ENCODE peak calls at places on chromosome 17, in four cellular contexts. M is cardiac muscle cell, S is sigmoid colon, J is mesenchymal stem cell. K is an unnamed sample. For H3K4me1 and H3K9me3, the result is how much of the 10 kb centered on the place peaks cover.

GRCh38 chr17:68719431-68719830 is 118.3 kb upstream of the FAM20A start:
- DNase-seq in M (peak), S (no peak), J (no peak), K (no peak)

GRCh38 chr17:65000798-65001197 is 55.7 kb downstream of the GNA13 start:
- DNase-seq in M (no peak), S (no peak), J (no peak), K (no peak)

GRCh38 chr17:50191070-50192045 is 10.1 kb downstream of the COL1A1 start:
- DNase-seq in M (peak), S (no peak), J (peak), K (no peak)

GRCh38 chr17:45224671-45225050 is 3.0 kb downstream of the FMNL1 start:
- DNase-seq in M (no peak), S (no peak), J (no peak), K (no peak)

GRCh38 chr17:57929392-57929791 is 25.8 kb downstream of the CUEDC1 start:
- DNase-seq in M (no peak), S (no peak), J (no peak), K (no peak)

GRCh38 chr17:17570798-17571716 is 20.5 kb downstream of the PEMT start:
- DNase-seq in M (no peak), S (no peak), J (no peak), K (no peak)

GRCh38 chr17:49730078-49730786 is 22.5 kb upstream of the SLC35B1 start:
- DNase-seq in M (peak), S (peak), J (no peak), K (no peak)

GRCh38 chr17:43958953-43959352 is 5.2 kb upstream of the PYY start:
- DNase-seq in M (no peak), S (no peak), J (peak), K (no peak)

GRCh38 chr17:1347681-1348318 is 52.2 kb downstream of the YWHAE start:
- DNase-seq in M (no peak), S (peak), J (peak), K (peak)

GRCh38 chr17:37092701-37093100 is 143.9 kb downstream of the AATF start:
- DNase-seq in M (no peak), S (no peak), J (no peak), K (no peak)

GRCh38 chr17:4953461-4953961 is 2.6 kb downstream of the ENO3 start:
- DNase-seq in M (peak), S (no peak), J (no peak), K (no peak)

GRCh38 chr17:18323507-18324139 is 8.5 kb downstream of the SMCR8 start:
- DNase-seq in M (no peak), S (peak), J (no peak), K (no peak)

GRCh38 chr17:74619077-74619673 is 4.4 kb downstream of the CD300E start:
- DNase-seq in M (peak), S (no peak), J (no peak), K (no peak)

GRCh38 chr17:47205419-47205963 is 3.7 kb upstream of the MYL4 start:
- DNase-seq in M (peak), S (peak), J (peak), K (peak)

GRCh38 chr17:556431-556995 is 158.1 kb downstream of the VPS53 start:
- DNase-seq in M (peak), S (no peak), J (no peak), K (no peak)

GRCh38 chr17:19271751-19272357 is 34.7 kb downstream of the EPN2 start:
- DNase-seq in M (no peak), S (peak), J (no peak), K (no peak)

GRCh38 chr17:31388770-31389672 is 2.5 kb upstream of the RAB11FIP4 start:
- DNase-seq in M (peak), S (no peak), J (peak), K (no peak)

GRCh38 chr17:15397605-15398004 is 56.2 kb upstream of the TEKT3 start:
- DNase-seq in M (peak), S (no peak), J (no peak), K (no peak)

GRCh38 chr17:76868669-76869208 is 535 bp downstream of the MGAT5B start:
- DNase-seq in M (peak), S (no peak), J (no peak), K (no peak)
- H3K4me1 ChIP-seq in M (under half), S (under half), J (half or more), K (under half)

GRCh38 chr17:82944990-82945389 is 105.2 kb upstream of the ZNF750 start:
- DNase-seq in M (no peak), S (no peak), J (no peak), K (no peak)

GRCh38 chr17:82947051-82947991 is 107.5 kb upstream of the ZNF750 start:
- DNase-seq in M (no peak), S (peak), J (no peak), K (no peak)

GRCh38 chr17:82948081-82948511 is 108.3 kb upstream of the ZNF750 start:
- DNase-seq in M (no peak), S (peak), J (no peak), K (no peak)

GRCh38 chr17:82943751-82944150 is 103.9 kb upstream of the ZNF750 start:
- DNase-seq in M (no peak), S (peak), J (no peak), K (no peak)

DNA sequence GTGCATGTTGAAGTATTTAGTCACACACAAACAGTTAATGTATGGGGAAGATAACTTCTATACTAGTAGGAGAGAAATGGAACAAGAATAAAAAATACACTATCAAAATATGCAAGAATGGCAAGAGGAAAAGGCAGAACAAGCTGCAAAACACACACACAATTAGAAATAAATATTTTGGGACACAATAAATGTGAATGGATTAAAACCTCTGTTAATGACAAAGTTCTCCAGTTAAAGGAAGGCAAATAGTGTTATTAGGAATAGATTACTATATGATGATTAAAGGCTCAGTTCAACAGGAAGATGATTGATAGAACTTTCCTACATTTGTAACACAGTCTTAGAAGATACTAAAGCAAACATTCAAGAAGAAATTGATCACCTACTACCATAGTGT is 106.3 kb upstream of the ZNF750 start:
- DNase-seq in M (no peak), S (no peak), J (no peak), K (no peak)
- H3K9me3 ChIP-seq in M (under half), S (under half), J (half or more), K (under half)

GRCh38 chr17:28941251-28941650 is 10.1 kb downstream of the PHF12 start:
- DNase-seq in M (no peak), S (no peak), J (no peak), K (no peak)

GRCh38 chr17:28940675-28941074 is 10.6 kb downstream of the PHF12 start:
- DNase-seq in M (no peak), S (no peak), J (no peak), K (peak)

GRCh38 chr17:28942925-28943324 is 8.4 kb downstream of the PHF12 start:
- DNase-seq in M (no peak), S (no peak), J (no peak), K (no peak)

GRCh38 chr17:28938552-28938951 is 12.8 kb downstream of the PHF12 start:
- DNase-seq in M (no peak), S (no peak), J (no peak), K (no peak)

GRCh38 chr17:28940142-28940541 is 11.2 kb downstream of the PHF12 start:
- DNase-seq in M (no peak), S (no peak), J (no peak), K (no peak)
- H3K4me1 ChIP-seq in M (under half), S (half or more), J (under half), K (under half)

DNA sequence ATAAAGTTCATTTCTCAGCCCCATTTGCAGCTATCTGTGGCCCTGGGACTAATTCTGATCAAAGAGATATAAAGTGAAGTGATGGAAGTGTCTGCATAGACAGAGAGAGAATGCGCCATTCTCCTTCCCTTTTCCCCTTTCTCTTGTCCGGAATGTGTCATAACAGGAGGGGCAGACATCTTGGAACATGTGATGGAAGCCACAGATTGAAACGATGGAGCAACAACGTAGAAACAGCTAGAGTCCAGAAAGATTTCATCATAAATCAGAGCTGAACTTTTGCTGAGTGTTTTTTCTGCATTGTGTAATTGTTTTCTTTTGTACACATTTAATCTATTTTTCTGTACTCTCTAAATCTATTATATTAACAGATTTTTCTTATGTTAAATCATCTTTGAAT is 11.3 kb downstream of the ASGR1 start:
- DNase-seq in M (peak), S (no peak), J (no peak), K (no peak)
- H3K9me3 ChIP-seq in M (under half), S (under half), J (under half), K (under half)

GRCh38 chr17:77943971-77944370 is 14.5 kb upstream of the TNRC6C start:
- DNase-seq in M (no peak), S (no peak), J (no peak), K (no peak)
- H3K4me1 ChIP-seq in M (under half), S (under half), J (under half), K (under half)

GRCh38 chr17:80374039-80374731 is 40.8 kb upstream of the ENDOV start:
- DNase-seq in M (no peak), S (peak), J (no peak), K (no peak)
- H3K9me3 ChIP-seq in M (under half), S (under half), J (under half), K (under half)

GRCh38 chr17:41524261-41524660 is 3.8 kb downstream of the KRT19 start:
- DNase-seq in M (no peak), S (no peak), J (no peak), K (no peak)
- H3K4me1 ChIP-seq in M (under half), S (under half), J (under half), K (under half)

GRCh38 chr17:70344356-70345060 is 175.2 kb downstream of the KCNJ2 start:
- DNase-seq in M (peak), S (no peak), J (peak), K (no peak)

GRCh38 chr17:70338946-70339354 is 169.6 kb downstream of the KCNJ2 start:
- DNase-seq in M (no peak), S (no peak), J (no peak), K (no peak)

GRCh38 chr17:70345061-70345460 is 175.7 kb downstream of the KCNJ2 start:
- DNase-seq in M (no peak), S (no peak), J (peak), K (no peak)

DNA sequence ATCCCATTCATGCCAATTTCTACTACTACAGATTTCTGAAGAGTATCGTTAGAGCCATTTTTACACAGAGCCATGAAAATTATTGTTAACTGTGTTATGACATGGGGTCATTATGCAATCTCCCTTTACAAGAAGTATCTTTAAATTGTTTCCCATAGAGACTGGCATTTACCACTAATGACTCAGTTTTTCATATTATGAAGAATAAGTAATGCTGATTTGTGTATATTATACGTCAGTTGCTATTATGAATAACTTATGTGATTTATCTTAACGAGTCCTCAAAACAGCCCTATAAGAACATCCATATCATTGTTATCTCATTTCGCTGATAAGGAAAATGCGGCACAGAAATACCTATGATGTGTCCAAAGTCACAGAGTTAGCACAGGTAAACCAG is 173.8 kb downstream of the KCNJ2 start:
- DNase-seq in M (no peak), S (no peak), J (peak), K (no peak)
- H3K9me3 ChIP-seq in M (under half), S (under half), J (under half), K (under half)